ENCODE peak calls at places on chromosomes 16 and 17, in four cellular contexts. J is H9, G is mesendoderm, F is H1. A is an unnamed sample.

GRCh38 chr17:41131979-41132378 is 8.0 kb upstream of the KRTAP4-12 start:
- DNase-seq in J (no peak), G (no peak), F (no peak), A (peak; percentile 73)

GRCh38 chr17:63356275-63356905 is 89.7 kb downstream of the CYB561 start:
- DNase-seq in J (no peak), G (no peak), F (no peak), A (no peak)

GRCh38 chr17:9928601-9929341 is 23.7 kb upstream of the RCVRN start:
- DNase-seq in J (peak; percentile 80), G (peak; percentile 83), F (peak; percentile 62), A (peak; percentile 88)

GRCh38 chr16:11781773-11782172 is 15.3 kb downstream of the ZC3H7A start:
- DNase-seq in J (no peak), G (no peak), F (no peak), A (no peak)

GRCh38 chr16:72974142-72974769 is 73.7 kb downstream of the ZFHX3 start:
- DNase-seq in J (no peak), G (no peak), F (no peak), A (no peak)

GRCh38 chr16:68786685-68787418 is 49.8 kb downstream of the CDH1 start:
- DNase-seq in J (no peak), G (no peak), F (no peak), A (no peak)

GRCh38 chr17:80198144-80198661 is 21.9 kb downstream of the SGSH start:
- DNase-seq in J (peak; percentile 74), G (peak; percentile 44), F (peak; percentile 58), A (peak; percentile 63)

GRCh38 chr16:17360810-17361209 is 110.0 kb downstream of the XYLT1 start:
- DNase-seq in J (no peak), G (no peak), F (no peak), A (peak; percentile 26)

GRCh38 chr17:70029019-70029767 is 45.8 kb upstream of the KCNJ16 start:
- DNase-seq in J (no peak), G (no peak), F (no peak), A (no peak)

GRCh38 chr16:19315889-19316288 is 30.4 kb downstream of the CLEC19A start:
- DNase-seq in J (no peak), G (no peak), F (no peak), A (no peak)

GRCh38 chr16:22123146-22123545 is 30.8 kb downstream of the VWA3A start:
- DNase-seq in J (no peak), G (peak; percentile 36), F (no peak), A (no peak)

GRCh38 chr16:31214705-31215286 is 877 bp downstream of the TRIM72 start:
- DNase-seq in J (peak; percentile 45), G (no peak), F (peak; percentile 71), A (no peak)

GRCh38 chr17:61551255-61551742 is 39.7 kb downstream of the NACA2 start:
- DNase-seq in J (no peak), G (peak; percentile 34), F (no peak), A (no peak)

GRCh38 chr17:2952174-2952845 is 111.1 kb downstream of the OR1D5 start:
- DNase-seq in J (peak; percentile 16), G (no peak), F (no peak), A (no peak)

GRCh38 chr17:79777844-79778503 is at the start of gene CBX2:
- DNase-seq in J (peak; percentile 88), G (peak; percentile 77), F (peak; percentile 85), A (peak; percentile 81)

GRCh38 chr17:35499548-35499947 is 37.9 kb downstream of the SLFN12L start:
- DNase-seq in J (no peak), G (no peak), F (no peak), A (no peak)

GRCh38 chr17:38415250-38416194 is 12.7 kb upstream of the ARHGAP23 start:
- DNase-seq in J (peak; percentile 89), G (peak; percentile 89), F (peak; percentile 86), A (no peak)

GRCh38 chr17:66000216-66000615 is 191.7 kb downstream of the CEP112 start:
- DNase-seq in J (no peak), G (no peak), F (no peak), A (no peak)

GRCh38 chr17:32575865-32576264 is 89.1 kb downstream of the CDK5R1 start:
- DNase-seq in J (no peak), G (no peak), F (no peak), A (no peak)

GRCh38 chr17:48552453-48553189 is 7.7 kb upstream of the HOXB2 start:
- DNase-seq in J (peak; percentile 77), G (no peak), F (no peak), A (no peak)

GRCh38 chr17:37358830-37359681 is 16.7 kb upstream of the C17orf78 start:
- DNase-seq in J (peak; percentile 100), G (peak; percentile 99), F (peak; percentile 96), A (peak; percentile 95)

GRCh38 chr16:7452090-7452489 is 119.4 kb downstream of the RBFOX1 start:
- DNase-seq in J (no peak), G (no peak), F (no peak), A (no peak)

GRCh38 chr17:31266042-31266441 is 31.0 kb downstream of the OMG start:
- DNase-seq in J (no peak), G (peak; percentile 45), F (no peak), A (peak; percentile 22)

GRCh38 chr16:75288596-75289120 is 37.2 kb upstream of the BCAR1 start:
- DNase-seq in J (no peak), G (no peak), F (no peak), A (no peak)

GRCh38 chr17:50539762-50540440 is 7.1 kb upstream of the SPATA20 start:
- DNase-seq in J (peak; percentile 89), G (no peak), F (peak; percentile 67), A (peak; percentile 68)

GRCh38 chr17:80124351-80124981 is 22.5 kb downstream of the EIF4A3 start:
- DNase-seq in J (peak; percentile 93), G (peak; percentile 87), F (peak; percentile 71), A (peak; percentile 98)

GRCh38 chr16:24688359-24688758 is 41.1 kb upstream of the TNRC6A start:
- DNase-seq in J (no peak), G (no peak), F (no peak), A (no peak)

GRCh38 chr17:10843806-10844205 is 5.9 kb upstream of the PIRT start:
- DNase-seq in J (peak; percentile 48), G (peak; percentile 39), F (peak; percentile 57), A (no peak)

GRCh38 chr16:1863681-1864460 is 8.1 kb downstream of the MEIOB start:
- DNase-seq in J (no peak), G (peak; percentile 13), F (no peak), A (peak; percentile 74)

DNA sequence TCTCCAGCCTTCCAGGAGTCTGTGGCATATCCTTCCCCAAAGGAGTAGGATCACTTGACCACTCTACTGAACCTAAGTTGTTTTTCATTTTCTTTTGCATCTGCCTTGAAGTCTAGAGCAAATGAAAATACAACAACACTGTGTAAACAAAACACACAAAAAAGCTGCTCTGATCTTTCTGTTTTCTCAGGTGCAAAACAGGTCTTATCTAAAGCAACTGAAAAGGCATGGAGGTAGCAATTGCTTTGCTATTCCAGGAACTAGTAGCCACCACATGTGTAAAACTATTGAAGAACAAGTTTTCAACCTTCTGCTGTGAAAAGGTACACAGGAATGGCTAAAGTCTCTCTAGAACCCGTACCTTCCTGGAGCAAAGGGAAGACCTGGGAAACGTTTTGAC is 127.1 kb downstream of the PITPNC1 start:
- DNase-seq in J (no peak), G (no peak), F (no peak), A (peak; percentile 35)
- H3K79me2 ChIP-seq in J (peaks cover 8% of the 10 kb centered on the region), G (peaks cover 4% of the 10 kb centered on the region), F (peaks cover 75% of the 10 kb centered on the region), A (no peaks in the 10 kb centered on the region)

GRCh38 chr17:44343510-44344209 is 1.4 kb upstream of the GRN start:
- DNase-seq in J (no peak), G (no peak), F (no peak), A (no peak)
- H2AK5ac ChIP-seq in J (no peak overlapping the region), G (no peak overlapping the region), F (peak overlapping the region; percentile 48), A (no peak overlapping the region)

DNA sequence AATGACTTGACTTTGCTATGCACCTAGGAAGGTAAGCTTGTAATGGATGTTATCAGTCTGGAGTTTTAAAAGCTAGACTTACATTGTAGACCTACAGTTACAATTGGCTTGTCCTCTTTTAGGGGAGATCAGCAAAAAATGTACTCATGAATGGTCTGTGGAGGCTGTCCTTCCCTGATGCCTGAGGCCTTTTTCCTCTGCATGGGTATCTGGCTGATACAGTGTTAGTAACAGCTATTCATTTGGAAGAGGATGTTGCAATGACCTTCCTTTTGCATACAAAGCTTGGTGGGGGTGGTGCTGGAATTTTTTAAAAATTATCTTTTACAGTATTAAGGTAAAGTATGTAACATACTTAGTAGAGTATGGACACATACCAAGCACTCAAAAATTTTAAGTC is 525.5 kb downstream of the KIF2B start:
- DNase-seq in J (no peak), G (peak; percentile 64), F (no peak), A (no peak)
- H3K18ac ChIP-seq in J (no peak overlapping the region), G (no peak overlapping the region), F (no peak overlapping the region), A (no peak overlapping the region)

GRCh38 chr17:74916136-74916850 is 6.8 kb downstream of the USH1G start:
- DNase-seq in J (no peak), G (no peak), F (no peak), A (no peak)
- H3K79me2 ChIP-seq in J (no peaks in the 10 kb centered on the region), G (no peaks in the 10 kb centered on the region), F (no peaks in the 10 kb centered on the region), A (no peaks in the 10 kb centered on the region)

GRCh38 chr17:57514614-57515013 is 230.5 kb downstream of the CCDC182 start:
- DNase-seq in J (no peak), G (no peak), F (no peak), A (no peak)

GRCh38 chr17:57507828-57508227 is 237.3 kb downstream of the CCDC182 start:
- DNase-seq in J (no peak), G (no peak), F (no peak), A (no peak)

GRCh38 chr17:57512258-57512657 is 232.8 kb downstream of the CCDC182 start:
- DNase-seq in J (no peak), G (no peak), F (no peak), A (no peak)

GRCh38 chr17:57508706-57509105 is 236.4 kb downstream of the CCDC182 start:
- DNase-seq in J (no peak), G (no peak), F (no peak), A (no peak)

DNA sequence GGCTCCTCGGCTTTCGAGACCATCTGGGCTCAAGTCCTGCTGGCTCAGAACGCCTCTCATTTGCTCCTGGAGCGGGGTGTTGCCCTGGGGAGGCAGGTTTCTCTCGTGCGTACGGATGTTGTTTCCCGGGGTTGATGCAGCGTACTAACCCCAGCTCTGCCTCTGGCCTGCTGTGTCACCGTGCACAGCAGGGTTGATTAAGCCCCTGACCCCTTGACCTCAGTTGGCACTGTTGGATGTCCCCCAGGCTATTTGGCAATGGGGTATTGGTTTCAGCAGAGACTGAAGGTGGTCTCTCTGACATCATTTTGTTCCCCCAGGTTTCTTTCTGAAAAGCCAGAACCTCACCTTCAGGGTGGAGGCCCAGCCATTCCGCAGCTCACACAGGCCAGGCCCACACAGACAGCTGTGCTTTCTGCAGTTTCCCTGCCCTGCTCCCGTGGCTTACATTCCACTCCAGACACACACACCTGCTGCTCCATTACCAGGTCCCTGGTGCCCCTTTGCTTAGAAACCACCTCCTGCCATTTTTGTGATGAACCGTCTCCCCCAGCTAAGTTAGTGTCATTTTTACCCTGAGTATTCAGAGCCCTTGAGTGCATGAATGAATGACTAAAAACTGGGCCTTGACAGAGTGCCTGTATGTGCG is 233.5 kb downstream of the CCDC182 start:
- DNase-seq in J (no peak), G (no peak), F (no peak), A (no peak)
- H2AK5ac ChIP-seq in J (no peak overlapping the region), G (no peak overlapping the region), F (peak overlapping the region; percentile 3), A (no peak overlapping the region)

GRCh38 chr16:4288148-4288921 is 15.5 kb upstream of the TFAP4 start:
- DNase-seq in J (peak; percentile 89), G (peak; percentile 79), F (peak; percentile 98), A (peak; percentile 95)
- H3K18ac ChIP-seq in J (no peak overlapping the region), G (no peak overlapping the region), F (peak overlapping the region; percentile 61), A (no peak overlapping the region)

GRCh38 chr16:89002851-89003830 is 26.1 kb upstream of the CBFA2T3 start:
- DNase-seq in J (no peak), G (no peak), F (peak; percentile 44), A (no peak)
- H3K79me2 ChIP-seq in J (no peaks in the 10 kb centered on the region), G (no peaks in the 10 kb centered on the region), F (no peaks in the 10 kb centered on the region), A (no peaks in the 10 kb centered on the region)

A was measured in trophoblast cell.